ENCODE peak calls at places on chromosomes 13 and 19, in ten cellular contexts. One of them, this sample, is unnamed.

GRCh38 chr13:51999525-51999924 is 11.7 kb downstream of the ATP7B start:
- DNase-seq in A549: no peak
- DNase-seq in HCT116: no peak
- DNase-seq in heart left ventricle: peak
- DNase-seq in GM12891: no peak
- DNase-seq in transverse colon: no peak
- DNase-seq in Peyer's patch: no peak
- DNase-seq in suprapubic skin: no peak
- DNase-seq in stomach: peak
- DNase-seq in tibial nerve: no peak
- DNase-seq in this sample: no peak

GRCh38 chr19:6427131-6427530 is 2.5 kb upstream of the KHSRP start:
- DNase-seq in A549: no peak
- DNase-seq in HCT116: no peak
- DNase-seq in heart left ventricle: no peak
- DNase-seq in GM12891: no peak
- DNase-seq in transverse colon: no peak
- DNase-seq in Peyer's patch: no peak
- DNase-seq in suprapubic skin: no peak
- DNase-seq in stomach: no peak
- DNase-seq in tibial nerve: no peak
- DNase-seq in this sample: no peak

GRCh38 chr13:98480915-98481510 is 95.9 kb downstream of the STK24 start:
- DNase-seq in A549: no peak
- DNase-seq in HCT116: no peak
- DNase-seq in heart left ventricle: no peak
- DNase-seq in GM12891: peak
- DNase-seq in transverse colon: peak
- DNase-seq in Peyer's patch: no peak
- DNase-seq in suprapubic skin: peak
- DNase-seq in stomach: no peak
- DNase-seq in tibial nerve: no peak
- DNase-seq in this sample: peak

GRCh38 chr19:15453906-15454305 is 4.2 kb upstream of the WIZ start:
- DNase-seq in A549: no peak
- DNase-seq in HCT116: no peak
- DNase-seq in heart left ventricle: no peak
- DNase-seq in GM12891: no peak
- DNase-seq in transverse colon: no peak
- DNase-seq in Peyer's patch: no peak
- DNase-seq in suprapubic skin: peak
- DNase-seq in stomach: no peak
- DNase-seq in tibial nerve: no peak
- DNase-seq in this sample: no peak

GRCh38 chr13:98848736-98849135 is 96.3 kb upstream of the SLC15A1 start:
- DNase-seq in A549: no peak
- DNase-seq in HCT116: no peak
- DNase-seq in heart left ventricle: no peak
- DNase-seq in GM12891: no peak
- DNase-seq in transverse colon: no peak
- DNase-seq in Peyer's patch: no peak
- DNase-seq in suprapubic skin: no peak
- DNase-seq in stomach: no peak
- DNase-seq in tibial nerve: no peak
- DNase-seq in this sample: no peak

GRCh38 chr19:35446194-35446593 is 1.9 kb upstream of the FFAR2 start:
- DNase-seq in A549: no peak
- DNase-seq in HCT116: no peak
- DNase-seq in heart left ventricle: no peak
- DNase-seq in GM12891: no peak
- DNase-seq in transverse colon: no peak
- DNase-seq in Peyer's patch: no peak
- DNase-seq in suprapubic skin: no peak
- DNase-seq in stomach: no peak
- DNase-seq in tibial nerve: no peak
- DNase-seq in this sample: no peak

GRCh38 chr13:110140099-110140498 is 166.9 kb downstream of the COL4A1 start:
- DNase-seq in A549: no peak
- DNase-seq in HCT116: no peak
- DNase-seq in heart left ventricle: no peak
- DNase-seq in GM12891: no peak
- DNase-seq in transverse colon: no peak
- DNase-seq in Peyer's patch: no peak
- DNase-seq in suprapubic skin: no peak
- DNase-seq in stomach: no peak
- DNase-seq in tibial nerve: no peak
- DNase-seq in this sample: no peak

GRCh38 chr13:20401958-20402856 is 123.5 kb downstream of the CRYL1 start:
- DNase-seq in A549: no peak
- DNase-seq in HCT116: no peak
- DNase-seq in heart left ventricle: no peak
- DNase-seq in GM12891: no peak
- DNase-seq in transverse colon: no peak
- DNase-seq in Peyer's patch: no peak
- DNase-seq in suprapubic skin: no peak
- DNase-seq in stomach: peak
- DNase-seq in tibial nerve: no peak
- DNase-seq in this sample: peak

GRCh38 chr19:38869836-38870607 is 8.1 kb downstream of the RINL start:
- DNase-seq in A549: peak
- DNase-seq in HCT116: no peak
- DNase-seq in heart left ventricle: peak
- DNase-seq in GM12891: peak
- DNase-seq in transverse colon: peak
- DNase-seq in Peyer's patch: peak
- DNase-seq in suprapubic skin: peak
- DNase-seq in stomach: peak
- DNase-seq in tibial nerve: peak
- DNase-seq in this sample: peak

GRCh38 chr19:29812881-29813275 is 1.1 kb downstream of the CCNE1 start:
- DNase-seq in A549: no peak
- DNase-seq in HCT116: no peak
- DNase-seq in heart left ventricle: no peak
- DNase-seq in GM12891: no peak
- DNase-seq in transverse colon: no peak
- DNase-seq in Peyer's patch: no peak
- DNase-seq in suprapubic skin: no peak
- DNase-seq in stomach: no peak
- DNase-seq in tibial nerve: no peak
- DNase-seq in this sample: peak

GRCh38 chr13:52968074-52968700 is 60.4 kb upstream of the OLFM4 start:
- DNase-seq in A549: peak
- DNase-seq in HCT116: peak
- DNase-seq in heart left ventricle: peak
- DNase-seq in GM12891: peak
- DNase-seq in transverse colon: peak
- DNase-seq in Peyer's patch: peak
- DNase-seq in suprapubic skin: peak
- DNase-seq in stomach: peak
- DNase-seq in tibial nerve: peak
- DNase-seq in this sample: peak

GRCh38 chr19:57642396-57643046 is 9.6 kb downstream of the ZNF211 start:
- DNase-seq in A549: no peak
- DNase-seq in HCT116: no peak
- DNase-seq in heart left ventricle: no peak
- DNase-seq in GM12891: no peak
- DNase-seq in transverse colon: no peak
- DNase-seq in Peyer's patch: no peak
- DNase-seq in suprapubic skin: no peak
- DNase-seq in stomach: no peak
- DNase-seq in tibial nerve: no peak
- DNase-seq in this sample: peak

GRCh38 chr19:31610036-31610435 is 260.8 kb upstream of the TSHZ3 start:
- DNase-seq in A549: no peak
- DNase-seq in HCT116: no peak
- DNase-seq in heart left ventricle: no peak
- DNase-seq in GM12891: no peak
- DNase-seq in transverse colon: no peak
- DNase-seq in Peyer's patch: no peak
- DNase-seq in suprapubic skin: no peak
- DNase-seq in stomach: no peak
- DNase-seq in tibial nerve: no peak
- DNase-seq in this sample: no peak

GRCh38 chr13:79655509-79655908 is 174.6 kb downstream of the NDFIP2 start:
- DNase-seq in A549: no peak
- DNase-seq in HCT116: no peak
- DNase-seq in heart left ventricle: no peak
- DNase-seq in GM12891: no peak
- DNase-seq in transverse colon: no peak
- DNase-seq in Peyer's patch: no peak
- DNase-seq in suprapubic skin: no peak
- DNase-seq in stomach: no peak
- DNase-seq in tibial nerve: no peak
- DNase-seq in this sample: no peak

GRCh38 chr13:44843403-44843802 is 145.9 kb downstream of the NUFIP1 start:
- DNase-seq in A549: no peak
- DNase-seq in HCT116: no peak
- DNase-seq in heart left ventricle: no peak
- DNase-seq in GM12891: no peak
- DNase-seq in transverse colon: no peak
- DNase-seq in Peyer's patch: no peak
- DNase-seq in suprapubic skin: no peak
- DNase-seq in stomach: no peak
- DNase-seq in tibial nerve: no peak
- DNase-seq in this sample: no peak

GRCh38 chr13:40986328-40986856 is 32.7 kb downstream of the ELF1 start:
- DNase-seq in A549: no peak
- DNase-seq in HCT116: no peak
- DNase-seq in heart left ventricle: no peak
- DNase-seq in GM12891: no peak
- DNase-seq in transverse colon: no peak
- DNase-seq in Peyer's patch: no peak
- DNase-seq in suprapubic skin: no peak
- DNase-seq in stomach: no peak
- DNase-seq in tibial nerve: no peak
- DNase-seq in this sample: no peak

GRCh38 chr13:51697181-51697580 is 106.8 kb downstream of the DHRS12 start:
- DNase-seq in A549: no peak
- DNase-seq in HCT116: no peak
- DNase-seq in heart left ventricle: no peak
- DNase-seq in GM12891: no peak
- DNase-seq in transverse colon: no peak
- DNase-seq in Peyer's patch: no peak
- DNase-seq in suprapubic skin: no peak
- DNase-seq in stomach: no peak
- DNase-seq in tibial nerve: no peak
- DNase-seq in this sample: no peak

GRCh38 chr13:32581177-32581786 is 5.0 kb upstream of the PDS5B start:
- DNase-seq in A549: no peak
- DNase-seq in HCT116: peak
- DNase-seq in heart left ventricle: no peak
- DNase-seq in GM12891: no peak
- DNase-seq in transverse colon: no peak
- DNase-seq in Peyer's patch: no peak
- DNase-seq in suprapubic skin: no peak
- DNase-seq in stomach: no peak
- DNase-seq in tibial nerve: no peak
- DNase-seq in this sample: peak

GRCh38 chr13:44312898-44313551 is 60.6 kb upstream of the SERP2 start:
- DNase-seq in A549: peak
- DNase-seq in HCT116: peak
- DNase-seq in heart left ventricle: no peak
- DNase-seq in GM12891: no peak
- DNase-seq in transverse colon: no peak
- DNase-seq in Peyer's patch: no peak
- DNase-seq in suprapubic skin: no peak
- DNase-seq in stomach: no peak
- DNase-seq in tibial nerve: no peak
- DNase-seq in this sample: peak

GRCh38 chr19:41868120-41868988 is 8.3 kb downstream of the RPS19 start:
- DNase-seq in A549: no peak
- DNase-seq in HCT116: no peak
- DNase-seq in heart left ventricle: no peak
- DNase-seq in GM12891: no peak
- DNase-seq in transverse colon: peak
- DNase-seq in Peyer's patch: no peak
- DNase-seq in suprapubic skin: no peak
- DNase-seq in stomach: no peak
- DNase-seq in tibial nerve: no peak
- DNase-seq in this sample: no peak
- TF ChIP-seq POLR2A in A549: no peak
- TF ChIP-seq POLR2A in HCT116: no peak
- TF ChIP-seq POLR2A in heart left ventricle: no peak
- TF ChIP-seq POLR2A in GM12891: no peak
- TF ChIP-seq POLR2A in transverse colon: no peak
- TF ChIP-seq POLR2A in Peyer's patch: no peak
- TF ChIP-seq POLR2A in suprapubic skin: no peak
- TF ChIP-seq POLR2A in stomach: no peak
- TF ChIP-seq POLR2A in tibial nerve: no peak
- TF ChIP-seq POLR2A in this sample: no peak

GRCh38 chr13:28603033-28603664 is 55.8 kb upstream of the POMP start:
- DNase-seq in A549: no peak
- DNase-seq in HCT116: no peak
- DNase-seq in heart left ventricle: no peak
- DNase-seq in GM12891: no peak
- DNase-seq in transverse colon: no peak
- DNase-seq in Peyer's patch: no peak
- DNase-seq in suprapubic skin: no peak
- DNase-seq in stomach: no peak
- DNase-seq in tibial nerve: no peak
- DNase-seq in this sample: no peak
- TF ChIP-seq POLR2A in A549: no peak
- TF ChIP-seq POLR2A in HCT116: no peak
- TF ChIP-seq POLR2A in heart left ventricle: no peak
- TF ChIP-seq POLR2A in GM12891: no peak
- TF ChIP-seq POLR2A in transverse colon: no peak
- TF ChIP-seq POLR2A in Peyer's patch: no peak
- TF ChIP-seq POLR2A in suprapubic skin: no peak
- TF ChIP-seq POLR2A in stomach: no peak
- TF ChIP-seq POLR2A in tibial nerve: no peak
- TF ChIP-seq POLR2A in this sample: no peak

GRCh38 chr13:48223016-48223385 is 10.0 kb upstream of the ITM2B start:
- DNase-seq in A549: no peak
- DNase-seq in HCT116: no peak
- DNase-seq in heart left ventricle: no peak
- DNase-seq in GM12891: no peak
- DNase-seq in transverse colon: no peak
- DNase-seq in Peyer's patch: no peak
- DNase-seq in suprapubic skin: no peak
- DNase-seq in stomach: no peak
- DNase-seq in tibial nerve: no peak
- DNase-seq in this sample: no peak
- TF ChIP-seq POLR2A in A549: no peak
- TF ChIP-seq POLR2A in HCT116: no peak
- TF ChIP-seq POLR2A in heart left ventricle: no peak
- TF ChIP-seq POLR2A in GM12891: no peak
- TF ChIP-seq POLR2A in transverse colon: no peak
- TF ChIP-seq POLR2A in Peyer's patch: no peak
- TF ChIP-seq POLR2A in suprapubic skin: no peak
- TF ChIP-seq POLR2A in stomach: no peak
- TF ChIP-seq POLR2A in tibial nerve: no peak
- TF ChIP-seq POLR2A in this sample: no peak

DNA sequence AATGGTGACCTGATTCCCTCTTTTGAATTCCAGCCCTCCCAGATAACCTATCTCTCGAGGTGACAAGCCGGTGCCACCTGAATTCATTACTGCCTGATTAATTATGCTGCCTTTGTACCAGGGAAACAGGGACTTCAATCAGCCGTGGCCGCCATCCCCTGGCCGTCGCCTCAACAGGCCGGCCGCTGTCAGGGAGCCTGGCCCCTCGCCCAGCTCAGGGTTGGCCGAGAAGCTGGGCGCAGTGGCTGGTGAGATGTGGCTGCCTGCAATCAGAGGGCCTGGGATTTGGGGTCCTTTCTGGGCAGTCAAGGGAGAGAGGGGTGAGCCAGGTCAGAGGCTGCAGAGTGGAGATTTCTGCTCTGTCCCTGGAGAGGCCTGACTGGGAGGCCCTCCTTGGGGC is 91.2 kb downstream of the KCTD15 start:
- DNase-seq in A549: no peak
- DNase-seq in HCT116: no peak
- DNase-seq in heart left ventricle: no peak
- DNase-seq in GM12891: no peak
- DNase-seq in transverse colon: no peak
- DNase-seq in Peyer's patch: no peak
- DNase-seq in suprapubic skin: no peak
- DNase-seq in stomach: no peak
- DNase-seq in tibial nerve: no peak
- DNase-seq in this sample: no peak
- TF ChIP-seq POLR2A in A549: no peak
- TF ChIP-seq POLR2A in HCT116: no peak
- TF ChIP-seq POLR2A in heart left ventricle: no peak
- TF ChIP-seq POLR2A in GM12891: no peak
- TF ChIP-seq POLR2A in transverse colon: no peak
- TF ChIP-seq POLR2A in Peyer's patch: no peak
- TF ChIP-seq POLR2A in suprapubic skin: no peak
- TF ChIP-seq POLR2A in stomach: no peak
- TF ChIP-seq POLR2A in tibial nerve: no peak
- TF ChIP-seq POLR2A in this sample: no peak